ENCODE peak calls at places on chromosomes 5 and 9, in ten cellular contexts. One of them, this sample, is unnamed.

GRCh38 chr5:157076558-157076957 is 17.6 kb upstream of the HAVCR1 start:
- DNase-seq in AG04449: no peak
- DNase-seq in IMR-90: peak; percentile 45
- DNase-seq in EH: peak; percentile 43
- DNase-seq in stimulated activated CD4-positive, alpha-beta T cell treated with anti-CD3 and anti-CD28 coated beads, Interleukin-1b, Interleukin-23, amount 100 ng/mL, for 48 hours: no peak
- DNase-seq in HTR-8/SVneo: no peak
- DNase-seq in GOT3: no peak
- DNase-seq in RCC 7860: peak; percentile 39
- DNase-seq in activated effector memory CD4-positive, alpha-beta T cell treated with Interleukin-2 at 50 U/mL for 16 hours: no peak
- DNase-seq in midbrain: no peak
- DNase-seq in this sample: peak; percentile 75

GRCh38 chr9:72428329-72428728 is 63.3 kb upstream of the ZFAND5 start:
- DNase-seq in AG04449: peak; percentile 91
- DNase-seq in IMR-90: peak; percentile 60
- DNase-seq in EH: peak; percentile 96
- DNase-seq in stimulated activated CD4-positive, alpha-beta T cell treated with anti-CD3 and anti-CD28 coated beads, Interleukin-1b, Interleukin-23, amount 100 ng/mL, for 48 hours: no peak
- DNase-seq in HTR-8/SVneo: no peak
- DNase-seq in GOT3: no peak
- DNase-seq in RCC 7860: no peak
- DNase-seq in activated effector memory CD4-positive, alpha-beta T cell treated with Interleukin-2 at 50 U/mL for 16 hours: no peak
- DNase-seq in midbrain: no peak
- DNase-seq in this sample: no peak

GRCh38 chr5:138077064-138077696 is 6.7 kb upstream of the WNT8A start:
- DNase-seq in AG04449: peak; percentile 5
- DNase-seq in IMR-90: peak; percentile 65
- DNase-seq in EH: peak; percentile 72
- DNase-seq in stimulated activated CD4-positive, alpha-beta T cell treated with anti-CD3 and anti-CD28 coated beads, Interleukin-1b, Interleukin-23, amount 100 ng/mL, for 48 hours: peak; percentile 37
- DNase-seq in HTR-8/SVneo: peak; percentile 74
- DNase-seq in GOT3: no peak
- DNase-seq in RCC 7860: peak; percentile 35
- DNase-seq in activated effector memory CD4-positive, alpha-beta T cell treated with Interleukin-2 at 50 U/mL for 16 hours: peak; percentile 11
- DNase-seq in midbrain: peak; percentile 71
- DNase-seq in this sample: peak; percentile 23

GRCh38 chr5:150645070-150645700 is 4.7 kb downstream of the SYNPO start:
- DNase-seq in AG04449: peak; percentile 79
- DNase-seq in IMR-90: peak; percentile 71
- DNase-seq in EH: peak; percentile 99
- DNase-seq in stimulated activated CD4-positive, alpha-beta T cell treated with anti-CD3 and anti-CD28 coated beads, Interleukin-1b, Interleukin-23, amount 100 ng/mL, for 48 hours: no peak
- DNase-seq in HTR-8/SVneo: peak; percentile 74
- DNase-seq in GOT3: no peak
- DNase-seq in RCC 7860: peak; percentile 71
- DNase-seq in activated effector memory CD4-positive, alpha-beta T cell treated with Interleukin-2 at 50 U/mL for 16 hours: no peak
- DNase-seq in midbrain: peak; percentile 21
- DNase-seq in this sample: peak; percentile 80

GRCh38 chr9:89609426-89610006 is 4.7 kb downstream of the GADD45G start:
- DNase-seq in AG04449: no peak
- DNase-seq in IMR-90: no peak
- DNase-seq in EH: no peak
- DNase-seq in stimulated activated CD4-positive, alpha-beta T cell treated with anti-CD3 and anti-CD28 coated beads, Interleukin-1b, Interleukin-23, amount 100 ng/mL, for 48 hours: no peak
- DNase-seq in HTR-8/SVneo: no peak
- DNase-seq in GOT3: no peak
- DNase-seq in RCC 7860: no peak
- DNase-seq in activated effector memory CD4-positive, alpha-beta T cell treated with Interleukin-2 at 50 U/mL for 16 hours: no peak
- DNase-seq in midbrain: no peak
- DNase-seq in this sample: no peak

GRCh38 chr5:50968296-50969206 is 302.1 kb downstream of the PARP8 start:
- DNase-seq in AG04449: no peak
- DNase-seq in IMR-90: no peak
- DNase-seq in EH: no peak
- DNase-seq in stimulated activated CD4-positive, alpha-beta T cell treated with anti-CD3 and anti-CD28 coated beads, Interleukin-1b, Interleukin-23, amount 100 ng/mL, for 48 hours: no peak
- DNase-seq in HTR-8/SVneo: no peak
- DNase-seq in GOT3: no peak
- DNase-seq in RCC 7860: no peak
- DNase-seq in activated effector memory CD4-positive, alpha-beta T cell treated with Interleukin-2 at 50 U/mL for 16 hours: no peak
- DNase-seq in midbrain: no peak
- DNase-seq in this sample: no peak

GRCh38 chr9:117414220-117414905 is 494 bp downstream of the ASTN2 start:
- DNase-seq in AG04449: no peak
- DNase-seq in IMR-90: no peak
- DNase-seq in EH: peak; percentile 17
- DNase-seq in stimulated activated CD4-positive, alpha-beta T cell treated with anti-CD3 and anti-CD28 coated beads, Interleukin-1b, Interleukin-23, amount 100 ng/mL, for 48 hours: no peak
- DNase-seq in HTR-8/SVneo: no peak
- DNase-seq in GOT3: no peak
- DNase-seq in RCC 7860: no peak
- DNase-seq in activated effector memory CD4-positive, alpha-beta T cell treated with Interleukin-2 at 50 U/mL for 16 hours: no peak
- DNase-seq in midbrain: peak; percentile 39
- DNase-seq in this sample: peak; percentile 21

GRCh38 chr5:81817980-81818379 is 67.1 kb upstream of the SSBP2 start:
- DNase-seq in AG04449: no peak
- DNase-seq in IMR-90: no peak
- DNase-seq in EH: no peak
- DNase-seq in stimulated activated CD4-positive, alpha-beta T cell treated with anti-CD3 and anti-CD28 coated beads, Interleukin-1b, Interleukin-23, amount 100 ng/mL, for 48 hours: no peak
- DNase-seq in HTR-8/SVneo: no peak
- DNase-seq in GOT3: no peak
- DNase-seq in RCC 7860: no peak
- DNase-seq in activated effector memory CD4-positive, alpha-beta T cell treated with Interleukin-2 at 50 U/mL for 16 hours: peak; percentile 3
- DNase-seq in midbrain: no peak
- DNase-seq in this sample: no peak

GRCh38 chr5:55636177-55636576 is 75.9 kb downstream of the SLC38A9 start:
- DNase-seq in AG04449: no peak
- DNase-seq in IMR-90: no peak
- DNase-seq in EH: no peak
- DNase-seq in stimulated activated CD4-positive, alpha-beta T cell treated with anti-CD3 and anti-CD28 coated beads, Interleukin-1b, Interleukin-23, amount 100 ng/mL, for 48 hours: no peak
- DNase-seq in HTR-8/SVneo: no peak
- DNase-seq in GOT3: no peak
- DNase-seq in RCC 7860: no peak
- DNase-seq in activated effector memory CD4-positive, alpha-beta T cell treated with Interleukin-2 at 50 U/mL for 16 hours: no peak
- DNase-seq in midbrain: no peak
- DNase-seq in this sample: no peak

GRCh38 chr5:93403529-93403928 is 177.5 kb downstream of the NR2F1-AS1 start:
- DNase-seq in AG04449: no peak
- DNase-seq in IMR-90: no peak
- DNase-seq in EH: no peak
- DNase-seq in stimulated activated CD4-positive, alpha-beta T cell treated with anti-CD3 and anti-CD28 coated beads, Interleukin-1b, Interleukin-23, amount 100 ng/mL, for 48 hours: no peak
- DNase-seq in HTR-8/SVneo: no peak
- DNase-seq in GOT3: no peak
- DNase-seq in RCC 7860: no peak
- DNase-seq in activated effector memory CD4-positive, alpha-beta T cell treated with Interleukin-2 at 50 U/mL for 16 hours: no peak
- DNase-seq in midbrain: no peak
- DNase-seq in this sample: no peak

GRCh38 chr9:121651295-121652036 is at the start of gene DAB2IP:
- DNase-seq in AG04449: no peak
- DNase-seq in IMR-90: peak; percentile 39
- DNase-seq in EH: peak; percentile 65
- DNase-seq in stimulated activated CD4-positive, alpha-beta T cell treated with anti-CD3 and anti-CD28 coated beads, Interleukin-1b, Interleukin-23, amount 100 ng/mL, for 48 hours: no peak
- DNase-seq in HTR-8/SVneo: peak; percentile 49
- DNase-seq in GOT3: no peak
- DNase-seq in RCC 7860: no peak
- DNase-seq in activated effector memory CD4-positive, alpha-beta T cell treated with Interleukin-2 at 50 U/mL for 16 hours: no peak
- DNase-seq in midbrain: peak; percentile 84
- DNase-seq in this sample: no peak

GRCh38 chr5:133322743-133323142 is 270.9 kb downstream of the HSPA4 start:
- DNase-seq in AG04449: no peak
- DNase-seq in IMR-90: peak; percentile 9
- DNase-seq in EH: peak; percentile 6
- DNase-seq in stimulated activated CD4-positive, alpha-beta T cell treated with anti-CD3 and anti-CD28 coated beads, Interleukin-1b, Interleukin-23, amount 100 ng/mL, for 48 hours: no peak
- DNase-seq in HTR-8/SVneo: no peak
- DNase-seq in GOT3: no peak
- DNase-seq in RCC 7860: no peak
- DNase-seq in activated effector memory CD4-positive, alpha-beta T cell treated with Interleukin-2 at 50 U/mL for 16 hours: no peak
- DNase-seq in midbrain: no peak
- DNase-seq in this sample: no peak

GRCh38 chr5:14081791-14082190 is 61.4 kb upstream of the TRIO start:
- DNase-seq in AG04449: no peak
- DNase-seq in IMR-90: peak; percentile 45
- DNase-seq in EH: peak; percentile 52
- DNase-seq in stimulated activated CD4-positive, alpha-beta T cell treated with anti-CD3 and anti-CD28 coated beads, Interleukin-1b, Interleukin-23, amount 100 ng/mL, for 48 hours: no peak
- DNase-seq in HTR-8/SVneo: no peak
- DNase-seq in GOT3: no peak
- DNase-seq in RCC 7860: no peak
- DNase-seq in activated effector memory CD4-positive, alpha-beta T cell treated with Interleukin-2 at 50 U/mL for 16 hours: no peak
- DNase-seq in midbrain: no peak
- DNase-seq in this sample: no peak

GRCh38 chr9:113479150-113479761 is 15.7 kb downstream of the RGS3 start:
- DNase-seq in AG04449: no peak
- DNase-seq in IMR-90: no peak
- DNase-seq in EH: no peak
- DNase-seq in stimulated activated CD4-positive, alpha-beta T cell treated with anti-CD3 and anti-CD28 coated beads, Interleukin-1b, Interleukin-23, amount 100 ng/mL, for 48 hours: peak; percentile 22
- DNase-seq in HTR-8/SVneo: no peak
- DNase-seq in GOT3: no peak
- DNase-seq in RCC 7860: no peak
- DNase-seq in activated effector memory CD4-positive, alpha-beta T cell treated with Interleukin-2 at 50 U/mL for 16 hours: peak; percentile 15
- DNase-seq in midbrain: no peak
- DNase-seq in this sample: peak; percentile 45

GRCh38 chr5:1162276-1162675 is 39.1 kb upstream of the SLC6A19 start:
- DNase-seq in AG04449: no peak
- DNase-seq in IMR-90: no peak
- DNase-seq in EH: no peak
- DNase-seq in stimulated activated CD4-positive, alpha-beta T cell treated with anti-CD3 and anti-CD28 coated beads, Interleukin-1b, Interleukin-23, amount 100 ng/mL, for 48 hours: no peak
- DNase-seq in HTR-8/SVneo: no peak
- DNase-seq in GOT3: no peak
- DNase-seq in RCC 7860: no peak
- DNase-seq in activated effector memory CD4-positive, alpha-beta T cell treated with Interleukin-2 at 50 U/mL for 16 hours: no peak
- DNase-seq in midbrain: no peak
- DNase-seq in this sample: no peak

This sample was measured in Caki2.